ENCODE peak calls at places on chromosomes 6 and 20, in six cellular contexts. G is HEK293T, S is HT-29, W is skeletal muscle cell, Q is KG1, X is HTR-8/SVneo. I is an unnamed sample.

GRCh38 chr6:116447052-116447451 is 14.1 kb upstream of the CALHM6 start:
- DNase-seq in G (no peak), S (peak), W (peak), Q (no peak), X (no peak), I (no peak)

GRCh38 chr20:57429579-57430202 is 38.5 kb downstream of the RBM38 start:
- DNase-seq in G (no peak), S (no peak), W (no peak), Q (no peak), X (no peak), I (no peak)

GRCh38 chr6:75292522-75292921 is 7.9 kb upstream of the TMEM30A start:
- DNase-seq in G (no peak), S (no peak), W (no peak), Q (no peak), X (no peak), I (no peak)

GRCh38 chr20:52190437-52191131 is 995 bp downstream of the ZFP64 start:
- DNase-seq in G (peak), S (peak), W (no peak), Q (no peak), X (peak), I (no peak)

GRCh38 chr6:142633317-142633716 is 311.7 kb downstream of the HIVEP2 start:
- DNase-seq in G (no peak), S (no peak), W (no peak), Q (no peak), X (no peak), I (no peak)

GRCh38 chr6:14286144-14286543 is 168.6 kb downstream of the CD83 start:
- DNase-seq in G (no peak), S (no peak), W (peak), Q (no peak), X (peak), I (peak)

GRCh38 chr20:22623211-22623610 is 38.8 kb upstream of the FOXA2 start:
- DNase-seq in G (no peak), S (peak), W (no peak), Q (no peak), X (no peak), I (no peak)

GRCh38 chr6:15520616-15521203 is 142.1 kb downstream of the DTNBP1 start:
- DNase-seq in G (no peak), S (no peak), W (no peak), Q (no peak), X (no peak), I (no peak)

GRCh38 chr6:154602296-154602695 is 91.8 kb upstream of the CNKSR3 start:
- DNase-seq in G (no peak), S (no peak), W (no peak), Q (no peak), X (peak), I (no peak)

GRCh38 chr20:17568045-17568788 is 1.7 kb upstream of the DSTN start:
- DNase-seq in G (no peak), S (peak), W (no peak), Q (no peak), X (no peak), I (no peak)

GRCh38 chr6:113636357-113636824 is 220.8 kb upstream of the MARCKS start:
- DNase-seq in G (peak), S (no peak), W (no peak), Q (no peak), X (no peak), I (no peak)

GRCh38 chr6:104884867-104885517 is 25.3 kb upstream of the HACE1 start:
- DNase-seq in G (no peak), S (no peak), W (peak), Q (no peak), X (no peak), I (no peak)

GRCh38 chr6:23349521-23350147 is 776.4 kb upstream of the NRSN1 start:
- DNase-seq in G (no peak), S (peak), W (peak), Q (no peak), X (peak), I (peak)

GRCh38 chr6:42791706-42792320 is 10.0 kb downstream of the BICRAL start:
- DNase-seq in G (no peak), S (no peak), W (no peak), Q (no peak), X (no peak), I (no peak)

GRCh38 chr6:36627141-36627540 is 33.0 kb downstream of the SRSF3 start:
- DNase-seq in G (no peak), S (no peak), W (no peak), Q (no peak), X (no peak), I (no peak)

I was measured in fibroblast of the conjunctiva.